ENCODE peak calls at places on chromosomes 6 and 20, in four cellular contexts. H is HCT116, Z is K562, J is HepG2. W is an unnamed sample.

GRCh38 chr6:154848580-154848979 is 115.4 kb downstream of the SCAF8 start:
- DNase-seq in J (no peak), Z (no peak), H (no peak), W (no peak)

GRCh38 chr20:58684291-58684690 is 8.3 kb upstream of the NPEPL1 start:
- DNase-seq in J (no peak), Z (no peak), H (no peak), W (no peak)

GRCh38 chr6:111668410-111668809 is 62.7 kb upstream of the TRAF3IP2 start:
- DNase-seq in Z (peak; percentile 30), J (no peak), H (no peak), W (no peak)

GRCh38 chr6:106077881-106078280 is 8.3 kb upstream of the PRDM1 start:
- DNase-seq in J (no peak), H (no peak), Z (no peak), W (no peak)

GRCh38 chr6:10101551-10102252 is 313.2 kb downstream of the TFAP2A start:
- DNase-seq in H (no peak), Z (no peak), J (no peak), W (no peak)

GRCh38 chr6:32195902-32196681 is 3.6 kb upstream of the GPSM3 start:
- DNase-seq in Z (peak; percentile 73), J (peak; percentile 88), H (peak; percentile 73), W (no peak)

GRCh38 chr6:155047523-155047922 is 52.4 kb downstream of the TIAM2 start:
- DNase-seq in H (no peak), J (no peak), Z (no peak), W (no peak)

GRCh38 chr6:37027811-37028469 is 22.5 kb downstream of the FGD2 start:
- DNase-seq in J (no peak), H (no peak), Z (no peak), W (no peak)

GRCh38 chr6:154488276-154488627 is 22.2 kb downstream of the CNKSR3 start:
- DNase-seq in J (no peak), Z (no peak), H (no peak), W (no peak)

GRCh38 chr6:31114540-31114876 is at the start of gene PSORS1C1:
- DNase-seq in Z (no peak), J (peak; percentile 49), H (peak; percentile 90), W (peak; percentile 72)

GRCh38 chr20:4113996-4114603 is 98.7 kb upstream of the RNF24 start:
- DNase-seq in Z (no peak), H (no peak), J (no peak), W (no peak)

GRCh38 chr20:42319614-42320013 is 701.4 kb upstream of the CHD6 start:
- DNase-seq in Z (no peak), J (no peak), H (no peak), W (no peak)

DNA sequence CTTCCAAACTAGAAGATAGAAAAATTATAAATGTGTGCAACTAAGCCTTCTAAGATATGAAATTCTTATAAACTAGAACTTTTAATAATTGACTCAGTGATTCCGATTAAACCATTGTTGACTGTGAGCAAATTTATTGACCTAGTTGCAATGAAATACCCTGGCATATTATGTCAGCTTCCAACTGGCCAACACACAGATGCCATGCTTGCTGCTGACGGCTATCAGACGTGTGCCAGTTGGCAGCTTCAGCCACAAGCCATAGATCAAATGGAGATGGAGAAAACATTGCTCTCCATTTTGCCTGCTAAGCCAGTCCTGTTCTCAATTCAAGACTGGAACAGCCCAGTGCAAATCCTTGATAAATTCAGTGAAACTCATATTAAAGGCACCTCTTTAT is 101.7 kb upstream of the HDGFL1 start:
- DNase-seq in H (no peak), J (no peak), Z (no peak), W (no peak)
- TF ChIP-seq REST in H (no peak), J (no peak), Z (no peak), W (no peak)

GRCh38 chr20:5606347-5606746 is 143.9 kb upstream of the SHLD1 start:
- DNase-seq in Z (no peak), J (no peak), H (no peak), W (no peak)
- TF ChIP-seq TCF7L2 in Z (no peak), J (no peak), H (no peak), W (no peak)

GRCh38 chr6:75348882-75349261 is 64.3 kb upstream of the TMEM30A start:
- DNase-seq in H (no peak), J (no peak), Z (no peak), W (no peak)

GRCh38 chr6:75350808-75351207 is 66.2 kb upstream of the TMEM30A start:
- DNase-seq in Z (no peak), H (no peak), J (no peak), W (no peak)

GRCh38 chr6:75347797-75348610 is 63.4 kb upstream of the TMEM30A start:
- DNase-seq in J (no peak), H (no peak), Z (no peak), W (no peak)

GRCh38 chr6:75350156-75350555 is 65.6 kb upstream of the TMEM30A start:
- DNase-seq in J (no peak), Z (no peak), H (no peak), W (no peak)

DNA sequence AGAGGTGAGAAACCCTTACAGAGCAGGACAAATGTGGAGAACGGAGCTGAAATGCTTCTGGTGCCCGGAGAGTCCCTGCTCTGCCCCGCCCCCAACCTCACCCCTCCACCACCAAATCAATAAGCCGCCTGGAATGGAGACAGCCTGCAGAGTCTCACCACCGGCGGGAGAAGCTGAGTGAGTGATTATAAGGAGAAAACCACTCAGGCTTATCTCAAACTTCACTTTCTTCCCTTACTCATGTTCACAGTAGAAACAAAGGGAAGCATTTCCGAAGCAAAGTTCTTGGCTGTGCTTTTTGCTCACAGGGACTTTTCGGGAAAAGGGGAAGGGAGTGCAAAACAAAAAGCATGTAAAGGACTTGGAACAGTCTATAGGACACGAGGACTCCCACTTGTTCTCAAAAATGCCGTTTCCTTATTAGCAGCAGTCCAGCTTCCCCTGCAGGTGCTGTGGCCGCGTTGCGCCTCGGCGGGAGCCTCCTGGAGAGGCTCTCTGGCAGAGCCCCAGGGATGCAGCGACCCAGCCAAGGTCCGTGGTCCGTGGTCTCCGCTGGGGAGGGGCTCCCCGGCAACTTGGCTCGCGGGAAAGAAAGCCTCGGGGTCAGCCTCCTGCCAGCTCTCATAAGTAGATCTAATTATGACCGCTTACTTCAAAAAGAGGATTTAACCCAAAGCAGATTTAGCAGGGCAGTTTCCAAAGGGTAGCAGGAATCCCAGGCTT is 64.8 kb upstream of the TMEM30A start:
- DNase-seq in Z (peak; percentile 11), J (no peak), H (no peak), W (no peak)
- TF ChIP-seq REST in Z (no peak), J (no peak), H (no peak), W (no peak)

GRCh38 chr6:13924949-13925881 is at the start of gene RNF182:
- DNase-seq in H (no peak), J (no peak), Z (peak; percentile 95), W (no peak)
- TF ChIP-seq TCF7L2 in H (no peak), J (no peak), Z (no peak), W (no peak)

GRCh38 chr6:34888874-34889555 is at the start of gene ANKS1A:
- DNase-seq in H (peak; percentile 73), J (peak; percentile 76), Z (peak; percentile 96), W (no peak)
- TF ChIP-seq REST in H (no peak), J (no peak), Z (no peak), W (peak; percentile 23)

DNA sequence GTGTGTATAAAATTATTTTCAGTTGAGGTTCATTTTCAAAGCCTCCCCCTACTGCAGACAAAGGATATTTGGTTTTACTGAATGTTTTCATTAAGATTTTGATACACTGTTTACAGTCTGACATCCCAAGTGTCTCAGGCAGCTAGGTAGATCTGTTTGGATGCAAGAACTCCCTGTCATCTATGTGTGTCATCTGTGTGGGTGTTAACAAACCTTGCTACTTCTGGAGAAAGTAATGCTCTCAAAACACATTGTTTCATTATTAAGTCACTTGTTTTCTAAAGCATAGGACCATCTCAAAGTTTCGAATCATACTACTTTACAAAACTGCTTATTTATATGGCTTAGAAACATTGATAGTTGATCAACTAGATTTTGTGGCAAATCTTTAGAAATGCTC is 114.5 kb upstream of the TMEM170B start:
- DNase-seq in Z (no peak), H (no peak), J (no peak), W (no peak)
- TF ChIP-seq TCF7L2 in Z (no peak), H (no peak), J (no peak), W (no peak)

GRCh38 chr6:90835584-90836212 is 248.8 kb upstream of the MAP3K7 start:
- DNase-seq in J (no peak), H (no peak), Z (no peak), W (no peak)
- TF ChIP-seq REST in J (no peak), H (no peak), Z (no peak), W (no peak)